ENCODE peak calls at places on chromosome 12, in five cellular contexts. W is left ventricle myocardium inferior, T is COR-L47, L is H7, Q is ELF-1. R is an unnamed sample.

GRCh38 chr12:100375023-100375737 is 18.3 kb downstream of the SLC17A8 start:
- DNase-seq in Q (no peak), L (peak; percentile 15), T (peak; percentile 39), W (peak; percentile 72), R (peak; percentile 82)

GRCh38 chr12:104643921-104644669 is 187.3 kb downstream of the CHST11 start:
- DNase-seq in T (peak; percentile 92), Q (no peak), L (no peak), W (peak; percentile 31), R (no peak)

GRCh38 chr12:111457071-111457470 is 51.3 kb downstream of the SH2B3 start:
- DNase-seq in Q (no peak), L (peak; percentile 13), W (no peak), T (no peak), R (no peak)

GRCh38 chr12:22631863-22632463 is 7.0 kb downstream of the ETNK1 start:
- DNase-seq in T (no peak), Q (no peak), L (no peak), W (no peak), R (no peak)

GRCh38 chr12:106044773-106045172 is 94.0 kb downstream of the NUAK1 start:
- DNase-seq in T (no peak), Q (no peak), L (no peak), W (no peak), R (no peak)

GRCh38 chr12:16346931-16347330 is 514 bp upstream of the MGST1 start:
- DNase-seq in Q (no peak), L (peak; percentile 14), W (no peak), T (no peak), R (peak; percentile 34)

GRCh38 chr12:107847430-107847829 is 72.9 kb downstream of the ASCL4 start:
- DNase-seq in Q (no peak), T (no peak), W (no peak), L (no peak), R (no peak)

GRCh38 chr12:132546647-132547046 is 56.7 kb downstream of the FBRSL1 start:
- DNase-seq in Q (no peak), T (no peak), W (no peak), L (peak; percentile 66), R (no peak)